ENCODE peak calls at places on chromosome 15, in eight cellular contexts. R is RWPE2; V is CD4-positive, CD25-positive, alpha-beta regulatory T cell; F is tibial artery; L is HCT116; P is stomach; W is HAP-1; G is CD8-positive, alpha-beta T cell. X is an unnamed sample. For H3K36me3, the result is how much of the 10 kb centered on the place peaks cover.

GRCh38 chr15:100778831-100779288 is 100.8 kb upstream of the ALDH1A3 start:
- DNase-seq in V (no peak), P (no peak), F (peak), W (no peak), L (no peak), R (peak), G (peak), X (no peak)

GRCh38 chr15:70266412-70267089 is 168.8 kb upstream of the TLE3 start:
- DNase-seq in V (no peak), W (no peak), G (no peak), R (no peak), F (peak), P (peak), L (no peak), X (no peak)

GRCh38 chr15:32636410-32636809 is 5.1 kb upstream of the SCG5 start:
- DNase-seq in W (no peak), F (no peak), L (no peak), V (no peak), R (no peak), G (no peak), P (no peak), X (no peak)

GRCh38 chr15:70507772-70508351 is 255.5 kb downstream of the UACA start:
- DNase-seq in W (no peak), R (no peak), L (no peak), V (no peak), F (no peak), G (no peak), P (peak), X (peak)

GRCh38 chr15:72116680-72117447 is 1.1 kb downstream of the MYO9A start:
- DNase-seq in R (no peak), G (no peak), V (peak), L (no peak), P (no peak), W (peak), F (no peak), X (no peak)

GRCh38 chr15:77771616-77772015 is 138.9 kb upstream of the LINGO1 start:
- DNase-seq in P (no peak), L (no peak), V (no peak), G (no peak), F (no peak), R (no peak), W (no peak), X (no peak)

GRCh38 chr15:31331389-31331788 is 4.8 kb downstream of the KLF13 start:
- DNase-seq in W (no peak), V (no peak), R (no peak), L (no peak), G (no peak), P (no peak), F (no peak), X (no peak)

GRCh38 chr15:91553455-91553854 is 300.1 kb upstream of the SLCO3A1 start:
- DNase-seq in F (no peak), P (no peak), R (no peak), V (no peak), G (no peak), L (no peak), W (no peak), X (no peak)

GRCh38 chr15:50053457-50053856 is 65.6 kb downstream of the ATP8B4 start:
- DNase-seq in L (no peak), W (no peak), P (no peak), G (no peak), V (no peak), F (no peak), R (no peak), X (no peak)

DNA sequence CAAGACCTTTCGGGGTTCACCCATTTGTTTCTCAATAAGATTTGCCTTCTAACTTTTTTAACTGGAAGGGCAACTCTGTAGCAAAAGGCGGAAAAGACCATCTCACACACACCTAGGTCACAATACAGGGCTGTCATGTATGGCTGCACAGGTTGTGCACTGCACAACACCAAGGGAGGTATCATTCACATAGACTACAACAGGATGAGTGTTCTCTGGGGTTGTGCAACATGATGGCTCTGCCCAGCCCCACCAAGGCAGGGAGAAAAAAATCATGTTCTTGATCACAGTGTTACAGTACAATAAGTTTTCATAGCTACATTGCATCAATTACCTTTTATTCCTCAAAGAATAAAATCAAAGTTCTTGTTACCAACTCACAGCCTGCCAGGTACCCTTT is 52.8 kb downstream of the ANXA2 start:
- DNase-seq in F (no peak), P (no peak), G (no peak), V (no peak), R (no peak), W (no peak), L (no peak), X (no peak)
- H3K36me3 ChIP-seq in F (half or more), P (under half), G (under half), V (under half), R (under half), W (under half), L (under half), X (under half)

GRCh38 chr15:78789615-78790014 is 21.6 kb downstream of the ADAMTS7 start:
- DNase-seq in V (no peak), W (no peak), L (no peak), G (no peak), F (no peak), P (no peak), R (no peak), X (no peak)
- H3K36me3 ChIP-seq in V (under half), W (under half), L (under half), G (under half), F (under half), P (half or more), R (under half), X (under half)

GRCh38 chr15:74841761-74842385 is 1.1 kb downstream of the ULK3 start:
- DNase-seq in G (no peak), W (peak), L (no peak), V (no peak), P (no peak), F (no peak), R (peak), X (no peak)
- H3K36me3 ChIP-seq in G (under half), W (half or more), L (under half), V (under half), P (half or more), F (half or more), R (under half), X (under half)

GRCh38 chr15:59111267-59111666 is 6.3 kb downstream of the CCNB2 start:
- DNase-seq in F (no peak), W (no peak), V (no peak), R (no peak), G (no peak), L (no peak), P (no peak), X (no peak)
- H3K36me3 ChIP-seq in F (under half), W (half or more), V (under half), R (half or more), G (under half), L (half or more), P (under half), X (half or more)

GRCh38 chr15:67179411-67179995 is 75.0 kb downstream of the AAGAB start:
- DNase-seq in G (no peak), V (no peak), P (no peak), F (peak), W (no peak), R (no peak), L (no peak), X (no peak)
- H3K36me3 ChIP-seq in G (under half), V (half or more), P (under half), F (under half), W (under half), R (half or more), L (under half), X (half or more)